ENCODE peak calls at places on chromosomes 16 and 17, in six cellular contexts. B, F, T, S, N and M are unnamed samples.

GRCh38 chr17:77320046-77320445 is 179.3 kb downstream of the SEC14L1 start:
- DNase-seq in T (no peak), B (no peak), F (no peak), S (no peak), N (peak), M (no peak)

GRCh38 chr17:1002771-1003555 is 6.0 kb downstream of the TIMM22 start:
- DNase-seq in T (no peak), S (no peak), B (peak), N (no peak), F (no peak), M (no peak)

GRCh38 chr16:2037631-2038358 is 9.8 kb downstream of the NTHL1 start:
- DNase-seq in T (no peak), B (no peak), F (no peak), S (no peak), N (no peak), M (no peak)

GRCh38 chr17:72996791-72997190 is 95.7 kb downstream of the SLC39A11 start:
- DNase-seq in T (no peak), S (no peak), F (no peak), N (no peak), B (no peak), M (no peak)

GRCh38 chr17:64109400-64109799 is 20.5 kb downstream of the ERN1 start:
- DNase-seq in F (no peak), T (no peak), S (no peak), N (no peak), B (no peak), M (no peak)

GRCh38 chr17:64547354-64547753 is 40.6 kb downstream of the CEP95 start:
- DNase-seq in F (no peak), B (no peak), S (no peak), T (no peak), N (no peak), M (no peak)

GRCh38 chr17:49976828-49977202 is 7.8 kb downstream of the DLX4 start:
- DNase-seq in B (no peak), N (no peak), T (no peak), S (no peak), F (no peak), M (no peak)

GRCh38 chr17:69501591-69502468 is 87.3 kb downstream of the MAP2K6 start:
- DNase-seq in N (peak), T (no peak), S (no peak), F (peak), B (no peak), M (peak)

GRCh38 chr16:6111390-6111789 is 1013.8 kb upstream of the EEF2KMT start:
- DNase-seq in F (no peak), T (no peak), S (no peak), B (no peak), N (no peak), M (no peak)

GRCh38 chr17:79192503-79193500 is 118.2 kb downstream of the ENGASE start:
- DNase-seq in N (no peak), B (no peak), F (no peak), S (peak), T (peak), M (no peak)

GRCh38 chr16:81137754-81138153 is 41.6 kb upstream of the GCSH start:
- DNase-seq in F (no peak), N (no peak), T (no peak), S (no peak), B (no peak), M (no peak)

GRCh38 chr16:89115216-89115949 is 21.7 kb downstream of the ACSF3 start:
- DNase-seq in F (no peak), T (no peak), B (peak), S (peak), N (peak), M (peak)

GRCh38 chr17:16422416-16422815 is 7.0 kb downstream of the TRPV2 start:
- DNase-seq in N (no peak), F (no peak), B (no peak), S (no peak), T (no peak), M (no peak)

GRCh38 chr16:3004781-3005284 is 7.9 kb upstream of the CLDN9 start:
- DNase-seq in T (no peak), B (peak), N (peak), F (no peak), S (no peak), M (peak)

GRCh38 chr16:86076606-86077005 is 177.6 kb downstream of the IRF8 start:
- DNase-seq in N (no peak), S (no peak), T (no peak), F (no peak), B (no peak), M (no peak)

GRCh38 chr16:27879601-27880247 is 183.8 kb downstream of the GSG1L start:
- DNase-seq in T (no peak), B (no peak), F (no peak), N (no peak), S (peak), M (no peak)

GRCh38 chr17:9004132-9004960 is 17.0 kb upstream of the NTN1 start:
- DNase-seq in B (no peak), N (no peak), F (no peak), T (peak), S (no peak), M (no peak)

GRCh38 chr17:8075081-8075480 is 12.4 kb downstream of the ALOX12B start:
- DNase-seq in B (no peak), S (no peak), N (no peak), T (no peak), F (no peak), M (no peak)

GRCh38 chr16:1766701-1767100 is 4.6 kb downstream of the NME3 start:
- DNase-seq in F (no peak), B (no peak), T (no peak), S (no peak), N (no peak), M (no peak)

GRCh38 chr17:19415311-19415710 is 4.3 kb downstream of the RNF112 start:
- DNase-seq in N (no peak), S (no peak), B (no peak), F (no peak), T (no peak), M (no peak)

GRCh38 chr16:56603589-56603988 is 4.8 kb upstream of the MT2A start:
- DNase-seq in F (peak), B (no peak), N (peak), S (peak), T (no peak), M (peak)

GRCh38 chr17:74449306-74449705 is 17.1 kb upstream of the CD300A start:
- DNase-seq in S (no peak), F (no peak), B (peak), N (no peak), T (no peak), M (no peak)

GRCh38 chr17:73068322-73069153 is 23.9 kb downstream of the SLC39A11 start:
- DNase-seq in B (no peak), T (no peak), S (no peak), F (peak), N (no peak), M (no peak)

DNA sequence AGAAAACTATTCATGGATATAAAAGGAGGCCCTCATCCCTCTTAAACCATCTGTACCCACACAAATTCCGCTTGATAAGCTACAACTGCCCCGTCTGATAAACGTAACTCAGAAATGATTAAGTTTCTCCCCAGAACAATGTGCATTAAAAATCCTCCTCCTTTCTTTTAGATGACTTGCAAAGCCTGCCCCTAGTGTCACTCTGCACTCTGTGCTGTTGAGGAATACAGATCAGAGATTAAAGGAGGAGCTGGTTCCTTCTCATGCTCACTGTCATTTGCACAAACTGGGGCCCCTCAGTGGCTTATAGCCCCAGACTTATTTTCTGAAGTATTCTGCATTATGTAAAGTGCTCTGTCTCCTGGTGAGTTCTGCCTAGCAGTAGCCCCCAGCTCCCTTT is 33.3 kb downstream of the CDRT15 start:
- DNase-seq in B (no peak), F (no peak), S (no peak), T (no peak), N (no peak), M (no peak)
- TF ChIP-seq CTCF in B (no peak), F (peak), S (peak), T (peak), N (no peak), M (no peak)

GRCh38 chr17:46194393-46195216 is 1.4 kb upstream of the KANSL1 start:
- DNase-seq in S (no peak), N (no peak), B (no peak), F (peak), T (no peak), M (no peak)
- TF ChIP-seq CTCF in S (peak), N (peak), B (no peak), F (peak), T (peak), M (peak)

GRCh38 chr16:55503726-55504553 is 4.9 kb upstream of the LPCAT2 start:
- DNase-seq in N (no peak), F (no peak), B (no peak), S (no peak), T (no peak), M (no peak)

GRCh38 chr16:55502801-55503366 is 6.0 kb upstream of the LPCAT2 start:
- DNase-seq in F (peak), T (peak), N (peak), B (peak), S (peak), M (peak)

GRCh38 chr16:55499951-55500350 is 8.9 kb upstream of the LPCAT2 start:
- DNase-seq in B (no peak), N (no peak), F (peak), S (no peak), T (no peak), M (no peak)

GRCh38 chr16:55499281-55499680 is 9.6 kb upstream of the LPCAT2 start:
- DNase-seq in N (no peak), S (no peak), F (no peak), B (no peak), T (no peak), M (no peak)

DNA sequence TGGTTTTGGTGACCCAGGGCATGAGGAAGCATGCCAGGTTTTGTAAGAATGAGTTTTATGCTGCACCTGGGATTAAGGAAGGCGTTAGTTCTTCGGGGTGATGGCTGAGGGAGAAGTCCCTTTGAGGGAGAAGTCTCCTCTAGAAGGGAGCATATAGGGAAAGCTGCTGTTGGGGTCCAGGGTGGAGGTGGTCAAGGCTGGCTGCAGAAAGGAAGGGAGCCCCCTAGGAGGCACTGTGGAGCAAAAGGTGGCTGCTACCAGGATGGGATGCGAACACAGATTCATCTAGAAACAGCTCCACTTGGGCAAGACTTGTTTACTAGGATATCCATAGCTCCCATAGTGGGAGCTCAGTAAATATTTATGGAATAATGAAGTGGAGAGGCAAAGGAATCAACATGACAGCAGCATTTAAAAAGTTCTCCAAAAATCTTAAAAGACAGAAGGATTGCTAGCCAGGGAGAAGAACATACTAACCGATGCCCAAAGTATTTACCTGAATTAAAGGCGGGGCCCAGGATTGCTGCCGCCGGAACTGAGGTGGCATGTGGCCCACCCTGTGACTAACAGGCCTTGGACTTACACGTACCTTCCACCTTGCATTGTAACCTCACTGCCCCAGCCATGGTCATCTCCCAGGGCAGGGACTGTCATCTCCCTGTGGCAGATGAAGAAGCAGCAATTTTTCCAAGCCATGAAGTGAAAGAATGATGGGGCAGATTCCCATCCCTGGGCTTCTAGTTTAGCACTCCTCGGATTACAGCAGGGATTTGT is 7.1 kb upstream of the LPCAT2 start:
- DNase-seq in B (no peak), N (peak), T (no peak), S (no peak), F (no peak), M (no peak)
- TF ChIP-seq CTCF in B (no peak), N (peak), T (peak), S (no peak), F (no peak), M (no peak)

GRCh38 chr17:35185849-35186248 is 8.3 kb downstream of the SLC35G3 start:
- DNase-seq in N (no peak), S (no peak), B (no peak), T (no peak), F (no peak), M (no peak)

GRCh38 chr17:35191001-35191695 is 3.0 kb downstream of the SLC35G3 start:
- DNase-seq in S (no peak), N (no peak), B (no peak), T (no peak), F (no peak), M (no peak)

GRCh38 chr17:35189291-35189690 is 4.9 kb downstream of the SLC35G3 start:
- DNase-seq in F (no peak), N (no peak), B (no peak), T (no peak), S (no peak), M (no peak)

GRCh38 chr17:35187481-35187880 is 6.7 kb downstream of the SLC35G3 start:
- DNase-seq in B (no peak), N (no peak), S (no peak), F (no peak), T (no peak), M (no peak)

GRCh38 chr17:35188111-35188510 is 6.1 kb downstream of the SLC35G3 start:
- DNase-seq in N (no peak), T (no peak), S (no peak), B (no peak), F (no peak), M (no peak)
- TF ChIP-seq CTCF in N (no peak), T (no peak), S (no peak), B (no peak), F (no peak), M (no peak)

DNA sequence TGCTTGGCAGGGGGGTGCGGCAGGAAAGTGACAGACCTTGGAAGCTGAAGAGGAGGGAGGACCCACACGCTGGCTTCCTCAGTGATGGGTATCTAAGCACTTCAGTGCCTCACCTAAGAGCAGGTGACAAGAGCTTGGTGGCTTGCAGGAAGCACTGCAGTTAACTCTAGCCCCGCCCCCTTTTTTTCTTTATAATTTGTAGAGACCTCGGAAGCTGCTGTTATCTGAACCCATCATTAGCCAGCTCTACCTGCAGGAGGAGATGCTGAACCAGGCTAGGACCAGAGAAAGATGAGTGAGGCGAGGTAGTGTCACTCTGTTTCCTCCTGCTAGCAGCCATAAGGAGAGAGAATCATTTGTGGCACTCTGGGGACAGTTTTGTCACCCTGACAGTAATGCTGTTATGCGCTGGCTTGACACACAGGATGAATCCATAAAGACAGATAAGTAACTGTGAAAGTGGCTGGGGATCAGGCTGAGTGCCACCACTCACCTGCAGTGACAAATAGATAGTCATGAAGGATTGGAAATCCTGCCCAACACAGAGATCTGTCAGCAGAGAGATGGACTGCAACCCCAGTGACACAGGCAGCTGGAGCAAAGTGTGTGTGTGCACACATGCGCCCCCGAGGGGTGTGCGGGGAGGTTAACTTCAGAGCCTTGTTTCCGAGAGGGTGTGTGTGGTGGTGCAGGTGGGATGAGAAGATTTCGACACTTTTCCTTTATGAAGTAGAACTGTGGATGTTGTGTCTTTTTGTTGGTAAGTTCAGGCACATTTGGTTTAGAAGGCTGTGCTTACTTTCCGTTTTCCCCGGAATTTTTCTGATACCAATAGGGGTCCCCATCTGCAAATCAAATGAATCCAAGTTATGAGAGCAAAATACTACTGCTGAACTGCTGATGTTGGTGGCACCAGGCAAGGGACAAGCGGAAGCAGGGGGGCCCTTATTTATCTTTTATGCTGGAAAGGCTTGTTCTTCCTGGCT is 223.9 kb downstream of the IRX3 start:
- DNase-seq in T (no peak), F (no peak), N (no peak), B (no peak), S (no peak), M (no peak)
- TF ChIP-seq CTCF in T (peak), F (no peak), N (no peak), B (no peak), S (no peak), M (no peak)

GRCh38 chr16:87387942-87388817 is 4.0 kb upstream of the MAP1LC3B start:
- DNase-seq in F (peak), N (peak), B (peak), T (peak), S (peak), M (peak)

GRCh38 chr16:87380875-87381274 is 2.7 kb downstream of the FBXO31 start:
- DNase-seq in T (no peak), F (no peak), B (no peak), S (no peak), N (no peak), M (no peak)

GRCh38 chr16:87382023-87382785 is 1.4 kb downstream of the FBXO31 start:
- DNase-seq in B (no peak), N (peak), T (no peak), F (no peak), S (no peak), M (no peak)

GRCh38 chr16:87383522-87384161 is at the start of gene FBXO31:
- DNase-seq in N (peak), T (peak), F (peak), B (peak), S (peak), M (peak)

GRCh38 chr16:87384162-87384999 is 805 bp upstream of the FBXO31 start:
- DNase-seq in T (no peak), B (peak), F (peak), N (peak), S (peak), M (peak)
- TF ChIP-seq CTCF in T (no peak), B (no peak), F (no peak), N (no peak), S (no peak), M (no peak)

DNA sequence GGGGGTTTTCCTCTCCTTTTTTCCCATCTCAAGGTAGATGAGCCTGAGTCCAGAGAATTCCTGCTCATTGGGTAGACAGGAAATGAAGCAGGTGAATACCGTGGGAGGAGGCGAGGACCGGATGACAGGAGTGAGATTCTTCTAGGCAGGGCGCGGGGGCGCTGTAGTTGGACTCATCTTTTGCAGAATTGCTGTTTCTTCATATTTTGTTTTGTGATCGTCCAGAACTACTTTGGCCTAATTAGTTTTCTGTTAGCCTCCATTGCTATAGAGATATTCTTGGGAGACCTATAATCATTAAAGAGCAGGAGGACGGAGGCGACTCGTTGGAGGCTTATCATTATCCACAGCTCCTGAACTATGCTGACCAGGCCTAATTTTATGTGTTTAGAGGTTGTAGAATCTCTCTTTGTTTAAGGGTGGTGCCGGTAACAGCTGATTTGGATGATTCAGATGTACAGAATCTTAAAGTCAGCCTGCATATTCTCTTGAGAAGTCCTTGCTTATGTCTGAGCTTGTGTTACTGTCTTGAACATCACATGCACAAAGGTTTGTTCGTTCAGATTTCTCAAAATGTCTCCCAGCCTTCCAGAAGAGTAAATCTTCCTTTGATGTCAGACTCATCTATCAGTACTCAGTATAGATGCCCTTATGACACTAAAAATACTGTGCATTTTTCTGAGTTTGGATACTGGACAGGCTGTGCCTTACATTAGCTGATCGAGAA is 741 bp downstream of the ATP6V0A1 start:
- DNase-seq in N (peak), S (peak), F (peak), B (peak), T (peak), M (peak)
- TF ChIP-seq CTCF in N (peak), S (no peak), F (peak), B (no peak), T (peak), M (no peak)

DNA sequence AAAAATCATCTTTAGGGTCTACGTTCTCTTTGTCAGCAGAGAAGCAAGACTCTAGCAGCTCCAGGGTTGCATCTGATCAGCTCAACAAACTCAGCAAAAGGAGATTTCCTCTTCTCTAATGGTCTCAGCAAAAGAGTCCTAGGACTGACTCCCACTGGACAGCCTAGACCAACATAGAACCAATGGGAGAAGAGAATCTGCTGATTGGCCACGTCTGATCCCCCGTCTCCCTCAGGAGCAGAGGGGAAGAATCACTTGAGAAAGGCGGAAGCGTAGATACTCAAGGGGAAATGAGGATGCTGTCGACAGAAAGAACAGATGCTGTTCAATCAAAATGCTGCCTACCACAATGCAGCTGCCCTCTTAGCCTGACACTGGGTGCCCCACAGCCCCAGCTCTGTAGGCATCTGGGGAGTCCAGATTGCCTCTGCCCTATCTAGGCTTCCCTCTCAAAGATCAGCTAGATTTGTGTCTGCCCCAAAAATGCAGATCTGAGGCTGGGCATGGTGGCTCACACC is 31.5 kb upstream of the EMP2 start:
- DNase-seq in N (no peak), T (no peak), B (no peak), F (no peak), S (no peak), M (no peak)
- TF ChIP-seq CTCF in N (no peak), T (no peak), B (no peak), F (no peak), S (no peak), M (no peak)